ENCODE peak calls at places on chromosomes 12 and 14, in four cellular contexts. V is T-helper 9 cell, X is WTC11, K is stromal cell of bone marrow. G is an unnamed sample.

GRCh38 chr12:119118625-119119024 is 60.1 kb upstream of the HSPB8 start:
- DNase-seq in V (no peak), X (no peak), K (no peak), G (no peak)

GRCh38 chr12:113056631-113057488 is at the start of gene DTX1:
- DNase-seq in V (peak), X (no peak), K (no peak), G (no peak)

GRCh38 chr12:66929121-66929520 is 250.2 kb upstream of the GRIP1 start:
- DNase-seq in V (no peak), X (no peak), K (no peak), G (no peak)

GRCh38 chr12:114013601-114014345 is 47.6 kb upstream of the RBM19 start:
- DNase-seq in V (no peak), X (peak), K (no peak), G (no peak)

GRCh38 chr12:95633671-95634465 is 82.6 kb upstream of the USP44 start:
- DNase-seq in V (no peak), X (no peak), K (no peak), G (no peak)

GRCh38 chr12:27060740-27061139 is 21.6 kb downstream of the C12orf71 start:
- DNase-seq in V (no peak), X (no peak), K (no peak), G (no peak)

GRCh38 chr12:7346571-7347225 is 42.8 kb downstream of the ACSM4 start:
- DNase-seq in V (no peak), X (no peak), K (no peak), G (no peak)

GRCh38 chr12:128829870-128830504 is 6.2 kb upstream of the SLC15A4 start:
- DNase-seq in V (no peak), X (no peak), K (no peak), G (peak)

GRCh38 chr14:22588419-22589095 is 467 bp downstream of the DAD1 start:
- DNase-seq in V (no peak), X (no peak), K (no peak), G (no peak)

GRCh38 chr12:132079695-132080094 is 64.4 kb downstream of the DDX51 start:
- DNase-seq in V (no peak), X (no peak), K (no peak), G (no peak)

GRCh38 chr14:37232907-37233481 is 35.3 kb downstream of the MIPOL1 start:
- DNase-seq in V (no peak), X (no peak), K (peak), G (no peak)

GRCh38 chr14:38828183-38828877 is 274.7 kb downstream of the SEC23A start:
- DNase-seq in V (no peak), X (no peak), K (no peak), G (no peak)

GRCh38 chr12:24479131-24479530 is 469.8 kb downstream of the BCAT1 start:
- DNase-seq in V (no peak), X (no peak), K (no peak), G (no peak)

GRCh38 chr12:46364777-46365580 is 7.6 kb downstream of the SLC38A2 start:
- DNase-seq in V (no peak), X (no peak), K (peak), G (no peak)

GRCh38 chr14:20191396-20191795 is 700 bp downstream of the OR11G2 start:
- DNase-seq in V (no peak), X (no peak), K (no peak), G (no peak)

GRCh38 chr12:59066445-59066844 is 146.1 kb upstream of the LRIG3 start:
- DNase-seq in V (no peak), X (no peak), K (no peak), G (no peak)

GRCh38 chr12:85016423-85016822 is 19.7 kb downstream of the TSPAN19 start:
- DNase-seq in V (no peak), X (no peak), K (peak), G (no peak)

GRCh38 chr14:33768458-33768830 is 182.4 kb downstream of the EGLN3 start:
- DNase-seq in V (no peak), X (no peak), K (no peak), G (no peak)

GRCh38 chr12:31204995-31205582 is 120.9 kb downstream of the SINHCAF start:
- DNase-seq in V (no peak), X (no peak), K (no peak), G (no peak)

GRCh38 chr12:56661979-56662638 is 16.3 kb upstream of the ATP5F1B start:
- DNase-seq in V (no peak), X (no peak), K (no peak), G (no peak)

GRCh38 chr14:63361790-63362189 is 43.1 kb upstream of the GPHB5 start:
- DNase-seq in V (no peak), X (no peak), K (no peak), G (no peak)

GRCh38 chr12:103249614-103250013 is 246.2 kb downstream of the C12orf42 start:
- DNase-seq in V (no peak), X (no peak), K (no peak), G (no peak)

GRCh38 chr12:56078427-56078826 is 1.5 kb upstream of the ERBB3 start:
- DNase-seq in V (no peak), X (no peak), K (no peak), G (no peak)

GRCh38 chr14:39417014-39417413 is 15.2 kb downstream of the FBXO33 start:
- DNase-seq in V (no peak), X (peak), K (no peak), G (no peak)

GRCh38 chr14:68711551-68712437 is 81.1 kb downstream of the ZFP36L1 start:
- DNase-seq in V (peak), X (no peak), K (no peak), G (no peak)

GRCh38 chr12:5748027-5748426 is 197.0 kb downstream of the ANO2 start:
- DNase-seq in V (no peak), X (no peak), K (no peak), G (no peak)

GRCh38 chr14:32233292-32233691 is 30.2 kb upstream of the RNU6-8 start:
- DNase-seq in V (no peak), X (no peak), K (no peak), G (no peak)

GRCh38 chr14:96368534-96368933 is 5.2 kb downstream of the GSKIP start:
- DNase-seq in V (no peak), X (no peak), K (no peak), G (no peak)

GRCh38 chr14:93712838-93713724 is 75.2 kb downstream of the PRIMA1 start:
- DNase-seq in V (no peak), X (no peak), K (no peak), G (no peak)

GRCh38 chr14:69693145-69693544 is 73.8 kb upstream of the SRSF5 start:
- DNase-seq in V (no peak), X (no peak), K (no peak), G (peak)

GRCh38 chr14:101716077-101716950 is 45.2 kb upstream of the PPP2R5C start:
- DNase-seq in V (no peak), X (no peak), K (no peak), G (no peak)

GRCh38 chr12:62878211-62878610 is 56.7 kb downstream of the PPM1H start:
- DNase-seq in V (no peak), X (no peak), K (no peak), G (no peak)

GRCh38 chr12:4518106-4518728 is 20.5 kb upstream of the RAD51AP1 start:
- DNase-seq in V (no peak), X (no peak), K (no peak), G (no peak)

GRCh38 chr14:37623552-37623951 is 28.1 kb downstream of the TTC6 start:
- DNase-seq in V (no peak), X (no peak), K (peak), G (no peak)

GRCh38 chr14:33932526-33933292 is 18.2 kb downstream of the EGLN3 start:
- DNase-seq in V (no peak), X (no peak), K (no peak), G (no peak)

GRCh38 chr12:75446857-75447256 is 33.7 kb upstream of the GLIPR1 start:
- DNase-seq in V (no peak), X (no peak), K (peak), G (no peak)

GRCh38 chr12:154058-154457 is 59.9 kb downstream of the SLC6A12 start:
- DNase-seq in V (no peak), X (no peak), K (no peak), G (no peak)

GRCh38 chr12:47328831-47329545 is 249.2 kb upstream of the AMIGO2 start:
- DNase-seq in V (no peak), X (no peak), K (peak), G (no peak)

G was measured in SIG-M5.